ENCODE peak calls at places on chromosomes 6 and 20, in six cellular contexts. N is activated T-cell treated with anti-CD3 and anti-CD28 coated beads, Interleukin-2, amount 50 U/mL, for 4 hours; J is foreskin keratinocyte; A is left ventricle myocardium superior; R is natural killer cell; G is activated naive CD8-positive, alpha-beta T cell treated with anti-CD3 and anti-CD28 coated beads, Interleukin-2, amount 10 ng/mL, durations not matched to agents 7 days and 5 days. P is an unnamed sample.

GRCh38 chr20:5364136-5364821 is 47.5 kb upstream of the PROKR2 start:
- ATAC-seq in N (no peak), J (peak; percentile 24), A (no peak), R (no peak), G (no peak), P (no peak)

GRCh38 chr6:75691012-75691411 is 58.0 kb upstream of the MYO6 start:
- ATAC-seq in N (no peak), J (peak; percentile 41), A (no peak), R (no peak), G (no peak), P (no peak)

GRCh38 chr20:57770852-57771746 is 61.3 kb upstream of the PMEPA1 start:
- ATAC-seq in N (no peak), J (no peak), A (no peak), R (no peak), G (no peak), P (no peak)

GRCh38 chr6:52953911-52954839 is 40.9 kb downstream of the GSTA4 start:
- ATAC-seq in N (no peak), J (no peak), A (no peak), R (no peak), G (no peak), P (peak; percentile 37)

GRCh38 chr20:9214676-9215075 is 145.8 kb downstream of the PLCB4 start:
- ATAC-seq in N (no peak), J (no peak), A (peak; percentile 8), R (no peak), G (no peak), P (no peak)

GRCh38 chr6:169450097-169450496 is 196.5 kb upstream of the THBS2 start:
- ATAC-seq in N (no peak), J (peak; percentile 17), A (no peak), R (no peak), G (no peak), P (no peak)

GRCh38 chr6:5537967-5538366 is 276.7 kb downstream of the FARS2 start:
- ATAC-seq in N (no peak), J (no peak), A (no peak), R (no peak), G (no peak), P (no peak)

GRCh38 chr6:127013865-127014264 is 104.6 kb upstream of the RSPO3 start:
- ATAC-seq in N (no peak), J (no peak), A (no peak), R (no peak), G (no peak), P (no peak)

GRCh38 chr20:2692886-2693285 is 306 bp downstream of the EBF4 start:
- ATAC-seq in N (peak; percentile 40), J (no peak), A (no peak), R (no peak), G (peak; percentile 6), P (peak; percentile 14)

GRCh38 chr6:44049163-44049988 is 77.9 kb downstream of the MRPL14 start:
- ATAC-seq in N (no peak), J (peak; percentile 31), A (peak; percentile 29), R (no peak), G (peak; percentile 83), P (peak; percentile 81)

GRCh38 chr6:144036064-144036873 is 28.2 kb upstream of the PLAGL1 start:
- ATAC-seq in N (peak; percentile 27), J (no peak), A (peak; percentile 73), R (peak; percentile 65), G (peak; percentile 89), P (no peak)

GRCh38 chr6:11354019-11354418 is 121.6 kb upstream of the NEDD9 start:
- ATAC-seq in N (peak; percentile 95), J (peak; percentile 92), A (peak; percentile 82), R (peak; percentile 68), G (peak; percentile 89), P (peak; percentile 88)

GRCh38 chr20:3680701-3681351 is 984 bp downstream of the ADAM33 start:
- ATAC-seq in N (no peak), J (no peak), A (peak; percentile 3), R (no peak), G (no peak), P (no peak)

GRCh38 chr6:20589266-20589665 is 55.0 kb downstream of the CDKAL1 start:
- ATAC-seq in N (no peak), J (no peak), A (no peak), R (no peak), G (no peak), P (no peak)

GRCh38 chr6:150186129-150186898 is 43.5 kb downstream of the PPP1R14C start:
- ATAC-seq in N (no peak), J (no peak), A (no peak), R (no peak), G (no peak), P (no peak)

GRCh38 chr6:14265049-14266021 is 147.8 kb downstream of the CD83 start:
- ATAC-seq in N (no peak), J (no peak), A (no peak), R (no peak), G (no peak), P (no peak)

GRCh38 chr20:24738981-24739633 is 210.0 kb upstream of the CST7 start:
- ATAC-seq in N (peak; percentile 57), J (no peak), A (no peak), R (no peak), G (peak; percentile 75), P (peak; percentile 42)

GRCh38 chr20:25543068-25543467 is 42.3 kb downstream of the NINL start:
- ATAC-seq in N (no peak), J (peak; percentile 59), A (no peak), R (no peak), G (no peak), P (no peak)

GRCh38 chr6:158642097-158642601 is 2.4 kb downstream of the DYNLT1 start:
- ATAC-seq in N (no peak), J (peak; percentile 53), A (peak; percentile 50), R (no peak), G (no peak), P (no peak)

GRCh38 chr6:32883789-32884188 is 29.8 kb downstream of the PSMB9 start:
- ATAC-seq in N (no peak), J (no peak), A (peak; percentile 90), R (no peak), G (no peak), P (no peak)

GRCh38 chr6:160278786-160279310 is 20.2 kb upstream of the SLC22A2 start:
- ATAC-seq in N (no peak), J (no peak), A (no peak), R (no peak), G (no peak), P (no peak)

GRCh38 chr6:25405442-25405841 is 126.3 kb downstream of the CARMIL1 start:
- ATAC-seq in N (no peak), J (no peak), A (no peak), R (no peak), G (no peak), P (no peak)

GRCh38 chr6:157893238-157893637 is 70.2 kb downstream of the SNX9 start:
- ATAC-seq in N (peak; percentile 67), J (peak; percentile 27), A (no peak), R (no peak), G (peak; percentile 45), P (peak; percentile 69)

GRCh38 chr20:36214684-36215256 is 21.5 kb upstream of the AAR2 start:
- ATAC-seq in N (no peak), J (no peak), A (peak; percentile 60), R (peak; percentile 47), G (no peak), P (peak; percentile 59)

GRCh38 chr20:32112862-32113261 is 3.3 kb downstream of the TM9SF4 start:
- ATAC-seq in N (no peak), J (no peak), A (no peak), R (no peak), G (no peak), P (peak; percentile 52)

GRCh38 chr6:34104186-34104585 is 41.7 kb downstream of the GRM4 start:
- ATAC-seq in N (no peak), J (no peak), A (no peak), R (no peak), G (no peak), P (no peak)

GRCh38 chr6:46190889-46191288 is 20.1 kb upstream of the ENPP5 start:
- ATAC-seq in N (no peak), J (no peak), A (peak; percentile 98), R (no peak), G (no peak), P (no peak)

GRCh38 chr6:157727629-157728182 is 95.3 kb upstream of the SNX9 start:
- ATAC-seq in N (no peak), J (no peak), A (no peak), R (no peak), G (no peak), P (no peak)

GRCh38 chr6:134015719-134016557 is 36.5 kb downstream of the SLC2A12 start:
- ATAC-seq in N (no peak), J (no peak), A (no peak), R (no peak), G (no peak), P (no peak)

GRCh38 chr6:111092006-111092405 is 4.7 kb downstream of the SLC16A10 start:
- ATAC-seq in N (no peak), J (no peak), A (no peak), R (no peak), G (no peak), P (no peak)

GRCh38 chr6:97207383-97207782 is 75.6 kb downstream of the MMS22L start:
- ATAC-seq in N (no peak), J (no peak), A (no peak), R (no peak), G (no peak), P (no peak)

GRCh38 chr6:89986650-89987074 is 92.4 kb downstream of the GJA10 start:
- ATAC-seq in N (peak; percentile 55), J (no peak), A (no peak), R (no peak), G (no peak), P (peak; percentile 71)

GRCh38 chr20:934186-934840 is 18.2 kb upstream of the ANGPT4 start:
- ATAC-seq in N (no peak), J (no peak), A (no peak), R (no peak), G (no peak), P (no peak)

GRCh38 chr20:8627386-8628030 is 441.4 kb upstream of the PLCB4 start:
- ATAC-seq in N (no peak), J (no peak), A (peak; percentile 68), R (no peak), G (no peak), P (no peak)

GRCh38 chr6:147016440-147016839 is 187.8 kb upstream of the STXBP5 start:
- ATAC-seq in N (no peak), J (no peak), A (no peak), R (no peak), G (no peak), P (no peak)

GRCh38 chr6:7562769-7563168 is 21.3 kb downstream of the DSP start:
- ATAC-seq in N (no peak), J (no peak), A (no peak), R (no peak), G (no peak), P (no peak)